ENCODE peak calls at places on chromosomes 3 and 15, in ten cellular contexts. One of them, this sample, is unnamed.

GRCh38 chr15:22224241-22224671 is 143.9 kb downstream of the OR4M2 start:
- DNase-seq in COR-L47: no peak
- DNase-seq in C1 segment of cervical spinal cord: no peak
- DNase-seq in SIG-M5: no peak
- DNase-seq in left cardiac atrium: no peak
- DNase-seq in progenitor cell of endocrine pancreas: peak
- DNase-seq in NCI-H187: no peak
- DNase-seq in RKO: no peak
- DNase-seq in naive thymus-derived CD8-positive, alpha-beta T cell: no peak
- DNase-seq in HTR-8/SVneo: no peak
- DNase-seq in this sample: no peak

GRCh38 chr3:68919000-68919399 is 13.3 kb downstream of the TAFA4 start:
- DNase-seq in COR-L47: no peak
- DNase-seq in C1 segment of cervical spinal cord: no peak
- DNase-seq in SIG-M5: no peak
- DNase-seq in left cardiac atrium: no peak
- DNase-seq in progenitor cell of endocrine pancreas: peak
- DNase-seq in NCI-H187: no peak
- DNase-seq in RKO: peak
- DNase-seq in naive thymus-derived CD8-positive, alpha-beta T cell: no peak
- DNase-seq in HTR-8/SVneo: peak
- DNase-seq in this sample: peak

GRCh38 chr3:197487911-197488391 is 67.8 kb downstream of the BDH1 start:
- DNase-seq in COR-L47: no peak
- DNase-seq in C1 segment of cervical spinal cord: no peak
- DNase-seq in SIG-M5: no peak
- DNase-seq in left cardiac atrium: peak
- DNase-seq in progenitor cell of endocrine pancreas: no peak
- DNase-seq in NCI-H187: no peak
- DNase-seq in RKO: peak
- DNase-seq in naive thymus-derived CD8-positive, alpha-beta T cell: no peak
- DNase-seq in HTR-8/SVneo: peak
- DNase-seq in this sample: peak

GRCh38 chr3:72591522-72592421 is 256.5 kb downstream of the SHQ1 start:
- DNase-seq in COR-L47: no peak
- DNase-seq in C1 segment of cervical spinal cord: peak
- DNase-seq in SIG-M5: no peak
- DNase-seq in left cardiac atrium: peak
- DNase-seq in progenitor cell of endocrine pancreas: no peak
- DNase-seq in NCI-H187: no peak
- DNase-seq in RKO: no peak
- DNase-seq in naive thymus-derived CD8-positive, alpha-beta T cell: no peak
- DNase-seq in HTR-8/SVneo: peak
- DNase-seq in this sample: no peak

GRCh38 chr3:141051641-141052569 is 758 bp downstream of the SPSB4 start:
- DNase-seq in COR-L47: peak
- DNase-seq in C1 segment of cervical spinal cord: no peak
- DNase-seq in SIG-M5: no peak
- DNase-seq in left cardiac atrium: no peak
- DNase-seq in progenitor cell of endocrine pancreas: peak
- DNase-seq in NCI-H187: no peak
- DNase-seq in RKO: no peak
- DNase-seq in naive thymus-derived CD8-positive, alpha-beta T cell: no peak
- DNase-seq in HTR-8/SVneo: peak
- DNase-seq in this sample: peak

GRCh38 chr3:150995510-150995909 is 23.0 kb upstream of the CLRN1 start:
- DNase-seq in COR-L47: no peak
- DNase-seq in C1 segment of cervical spinal cord: no peak
- DNase-seq in SIG-M5: no peak
- DNase-seq in left cardiac atrium: no peak
- DNase-seq in progenitor cell of endocrine pancreas: no peak
- DNase-seq in NCI-H187: no peak
- DNase-seq in RKO: no peak
- DNase-seq in naive thymus-derived CD8-positive, alpha-beta T cell: no peak
- DNase-seq in HTR-8/SVneo: no peak
- DNase-seq in this sample: no peak

GRCh38 chr15:64151727-64152506 is at the start of gene SNX22:
- DNase-seq in COR-L47: peak
- DNase-seq in C1 segment of cervical spinal cord: no peak
- DNase-seq in SIG-M5: no peak
- DNase-seq in left cardiac atrium: no peak
- DNase-seq in progenitor cell of endocrine pancreas: peak
- DNase-seq in NCI-H187: no peak
- DNase-seq in RKO: no peak
- DNase-seq in naive thymus-derived CD8-positive, alpha-beta T cell: peak
- DNase-seq in HTR-8/SVneo: no peak
- DNase-seq in this sample: no peak

GRCh38 chr3:126983276-126983652 is 349 bp downstream of the PLXNA1 start:
- DNase-seq in COR-L47: no peak
- DNase-seq in C1 segment of cervical spinal cord: peak
- DNase-seq in SIG-M5: no peak
- DNase-seq in left cardiac atrium: no peak
- DNase-seq in progenitor cell of endocrine pancreas: no peak
- DNase-seq in NCI-H187: no peak
- DNase-seq in RKO: no peak
- DNase-seq in naive thymus-derived CD8-positive, alpha-beta T cell: no peak
- DNase-seq in HTR-8/SVneo: no peak
- DNase-seq in this sample: no peak

GRCh38 chr15:34084086-34084485 is 17.6 kb downstream of the EMC7 start:
- DNase-seq in COR-L47: no peak
- DNase-seq in C1 segment of cervical spinal cord: peak
- DNase-seq in SIG-M5: no peak
- DNase-seq in left cardiac atrium: no peak
- DNase-seq in progenitor cell of endocrine pancreas: no peak
- DNase-seq in NCI-H187: no peak
- DNase-seq in RKO: no peak
- DNase-seq in naive thymus-derived CD8-positive, alpha-beta T cell: no peak
- DNase-seq in HTR-8/SVneo: no peak
- DNase-seq in this sample: no peak

GRCh38 chr15:45099549-45100165 is 14.3 kb downstream of the DUOX2 start:
- DNase-seq in COR-L47: no peak
- DNase-seq in C1 segment of cervical spinal cord: no peak
- DNase-seq in SIG-M5: no peak
- DNase-seq in left cardiac atrium: no peak
- DNase-seq in progenitor cell of endocrine pancreas: no peak
- DNase-seq in NCI-H187: no peak
- DNase-seq in RKO: no peak
- DNase-seq in naive thymus-derived CD8-positive, alpha-beta T cell: no peak
- DNase-seq in HTR-8/SVneo: no peak
- DNase-seq in this sample: no peak

GRCh38 chr3:118889691-118890090 is 145.0 kb downstream of the IGSF11 start:
- DNase-seq in COR-L47: no peak
- DNase-seq in C1 segment of cervical spinal cord: no peak
- DNase-seq in SIG-M5: no peak
- DNase-seq in left cardiac atrium: no peak
- DNase-seq in progenitor cell of endocrine pancreas: no peak
- DNase-seq in NCI-H187: no peak
- DNase-seq in RKO: no peak
- DNase-seq in naive thymus-derived CD8-positive, alpha-beta T cell: no peak
- DNase-seq in HTR-8/SVneo: no peak
- DNase-seq in this sample: no peak

GRCh38 chr15:33675246-33675645 is 293.1 kb upstream of the CHRM5 start:
- DNase-seq in COR-L47: peak
- DNase-seq in C1 segment of cervical spinal cord: no peak
- DNase-seq in SIG-M5: no peak
- DNase-seq in left cardiac atrium: no peak
- DNase-seq in progenitor cell of endocrine pancreas: no peak
- DNase-seq in NCI-H187: no peak
- DNase-seq in RKO: peak
- DNase-seq in naive thymus-derived CD8-positive, alpha-beta T cell: no peak
- DNase-seq in HTR-8/SVneo: no peak
- DNase-seq in this sample: peak

GRCh38 chr3:192812736-192813383 is 85.5 kb upstream of the FGF12 start:
- DNase-seq in COR-L47: peak
- DNase-seq in C1 segment of cervical spinal cord: no peak
- DNase-seq in SIG-M5: no peak
- DNase-seq in left cardiac atrium: no peak
- DNase-seq in progenitor cell of endocrine pancreas: no peak
- DNase-seq in NCI-H187: peak
- DNase-seq in RKO: peak
- DNase-seq in naive thymus-derived CD8-positive, alpha-beta T cell: no peak
- DNase-seq in HTR-8/SVneo: no peak
- DNase-seq in this sample: peak

GRCh38 chr3:62287528-62287927 is 85.8 kb downstream of the FEZF2 start:
- DNase-seq in COR-L47: no peak
- DNase-seq in C1 segment of cervical spinal cord: no peak
- DNase-seq in SIG-M5: no peak
- DNase-seq in left cardiac atrium: no peak
- DNase-seq in progenitor cell of endocrine pancreas: no peak
- DNase-seq in NCI-H187: no peak
- DNase-seq in RKO: no peak
- DNase-seq in naive thymus-derived CD8-positive, alpha-beta T cell: no peak
- DNase-seq in HTR-8/SVneo: no peak
- DNase-seq in this sample: no peak

This sample was measured in ACHN.